ENCODE peak calls at places on chromosomes 13 and 19, in seven cellular contexts. One of them, this sample, is unnamed.

GRCh38 chr13:114282143-114282685 is 813 bp downstream of the UPF3A start:
- DNase-seq in esophagus squamous epithelium: no peak
- DNase-seq in suprapubic skin: peak
- DNase-seq in uterus: no peak
- DNase-seq in heart left ventricle: peak
- DNase-seq in spleen: peak
- DNase-seq in transverse colon: peak
- DNase-seq in this sample: peak

GRCh38 chr19:3135961-3136683 is at the start of gene GNA15:
- DNase-seq in esophagus squamous epithelium: no peak
- DNase-seq in suprapubic skin: no peak
- DNase-seq in uterus: no peak
- DNase-seq in heart left ventricle: no peak
- DNase-seq in spleen: peak
- DNase-seq in transverse colon: peak
- DNase-seq in this sample: peak

GRCh38 chr13:65292488-65292901 is 1937.6 kb downstream of the PCDH9 start:
- DNase-seq in esophagus squamous epithelium: no peak
- DNase-seq in suprapubic skin: no peak
- DNase-seq in uterus: no peak
- DNase-seq in heart left ventricle: no peak
- DNase-seq in spleen: no peak
- DNase-seq in transverse colon: no peak
- DNase-seq in this sample: no peak

GRCh38 chr19:56837492-56837891 is 3.0 kb downstream of the PEG3 start:
- DNase-seq in esophagus squamous epithelium: no peak
- DNase-seq in suprapubic skin: no peak
- DNase-seq in uterus: peak
- DNase-seq in heart left ventricle: peak
- DNase-seq in spleen: peak
- DNase-seq in transverse colon: peak
- DNase-seq in this sample: peak

GRCh38 chr13:39232999-39233398 is 194.7 kb downstream of the NHLRC3 start:
- DNase-seq in esophagus squamous epithelium: no peak
- DNase-seq in suprapubic skin: no peak
- DNase-seq in uterus: no peak
- DNase-seq in heart left ventricle: no peak
- DNase-seq in spleen: no peak
- DNase-seq in transverse colon: no peak
- DNase-seq in this sample: no peak

GRCh38 chr13:87089391-87089790 is 581.8 kb upstream of the SLITRK5 start:
- DNase-seq in esophagus squamous epithelium: no peak
- DNase-seq in suprapubic skin: no peak
- DNase-seq in uterus: no peak
- DNase-seq in heart left ventricle: no peak
- DNase-seq in spleen: no peak
- DNase-seq in transverse colon: no peak
- DNase-seq in this sample: no peak

GRCh38 chr13:49348748-49349147 is 95.1 kb downstream of the CAB39L start:
- DNase-seq in esophagus squamous epithelium: no peak
- DNase-seq in suprapubic skin: no peak
- DNase-seq in uterus: no peak
- DNase-seq in heart left ventricle: no peak
- DNase-seq in spleen: no peak
- DNase-seq in transverse colon: no peak
- DNase-seq in this sample: no peak

GRCh38 chr13:79522583-79522982 is 41.6 kb downstream of the NDFIP2 start:
- DNase-seq in esophagus squamous epithelium: no peak
- DNase-seq in suprapubic skin: no peak
- DNase-seq in uterus: no peak
- DNase-seq in heart left ventricle: no peak
- DNase-seq in spleen: no peak
- DNase-seq in transverse colon: no peak
- DNase-seq in this sample: no peak

GRCh38 chr19:36172852-36173251 is 20.6 kb upstream of the COX7A1 start:
- DNase-seq in esophagus squamous epithelium: no peak
- DNase-seq in suprapubic skin: no peak
- DNase-seq in uterus: no peak
- DNase-seq in heart left ventricle: no peak
- DNase-seq in spleen: peak
- DNase-seq in transverse colon: no peak
- DNase-seq in this sample: no peak

GRCh38 chr13:77554079-77554478 is 18.6 kb downstream of the SCEL start:
- DNase-seq in esophagus squamous epithelium: no peak
- DNase-seq in suprapubic skin: no peak
- DNase-seq in uterus: no peak
- DNase-seq in heart left ventricle: no peak
- DNase-seq in spleen: no peak
- DNase-seq in transverse colon: no peak
- DNase-seq in this sample: no peak

GRCh38 chr13:26601669-26602068 is 44.2 kb downstream of the WASF3 start:
- DNase-seq in esophagus squamous epithelium: no peak
- DNase-seq in suprapubic skin: no peak
- DNase-seq in uterus: no peak
- DNase-seq in heart left ventricle: no peak
- DNase-seq in spleen: no peak
- DNase-seq in transverse colon: no peak
- DNase-seq in this sample: no peak

GRCh38 chr13:110702089-110702488 is 3.8 kb downstream of the CARS2 start:
- DNase-seq in esophagus squamous epithelium: no peak
- DNase-seq in suprapubic skin: no peak
- DNase-seq in uterus: no peak
- DNase-seq in heart left ventricle: no peak
- DNase-seq in spleen: no peak
- DNase-seq in transverse colon: no peak
- DNase-seq in this sample: no peak

GRCh38 chr13:77751513-77752456 is 54.3 kb downstream of the SLAIN1 start:
- DNase-seq in esophagus squamous epithelium: no peak
- DNase-seq in suprapubic skin: no peak
- DNase-seq in uterus: peak
- DNase-seq in heart left ventricle: no peak
- DNase-seq in spleen: no peak
- DNase-seq in transverse colon: no peak
- DNase-seq in this sample: no peak

GRCh38 chr19:49502866-49503581 is 6.8 kb downstream of the RPS11 start:
- DNase-seq in esophagus squamous epithelium: no peak
- DNase-seq in suprapubic skin: no peak
- DNase-seq in uterus: peak
- DNase-seq in heart left ventricle: no peak
- DNase-seq in spleen: no peak
- DNase-seq in transverse colon: peak
- DNase-seq in this sample: peak

GRCh38 chr19:15575406-15575805 is 39.6 kb upstream of the CYP4F8 start:
- DNase-seq in esophagus squamous epithelium: no peak
- DNase-seq in suprapubic skin: peak
- DNase-seq in uterus: no peak
- DNase-seq in heart left ventricle: peak
- DNase-seq in spleen: no peak
- DNase-seq in transverse colon: no peak
- DNase-seq in this sample: no peak

GRCh38 chr19:6979341-6979740 is 41.9 kb downstream of the MBD3L2B start:
- DNase-seq in esophagus squamous epithelium: no peak
- DNase-seq in suprapubic skin: no peak
- DNase-seq in uterus: no peak
- DNase-seq in heart left ventricle: no peak
- DNase-seq in spleen: no peak
- DNase-seq in transverse colon: no peak
- DNase-seq in this sample: no peak
- H3K27ac ChIP-seq in esophagus squamous epithelium: no peak
- H3K27ac ChIP-seq in suprapubic skin: no peak
- H3K27ac ChIP-seq in uterus: no peak
- H3K27ac ChIP-seq in heart left ventricle: no peak
- H3K27ac ChIP-seq in spleen: no peak
- H3K27ac ChIP-seq in transverse colon: no peak
- H3K27ac ChIP-seq in this sample: no peak

DNA sequence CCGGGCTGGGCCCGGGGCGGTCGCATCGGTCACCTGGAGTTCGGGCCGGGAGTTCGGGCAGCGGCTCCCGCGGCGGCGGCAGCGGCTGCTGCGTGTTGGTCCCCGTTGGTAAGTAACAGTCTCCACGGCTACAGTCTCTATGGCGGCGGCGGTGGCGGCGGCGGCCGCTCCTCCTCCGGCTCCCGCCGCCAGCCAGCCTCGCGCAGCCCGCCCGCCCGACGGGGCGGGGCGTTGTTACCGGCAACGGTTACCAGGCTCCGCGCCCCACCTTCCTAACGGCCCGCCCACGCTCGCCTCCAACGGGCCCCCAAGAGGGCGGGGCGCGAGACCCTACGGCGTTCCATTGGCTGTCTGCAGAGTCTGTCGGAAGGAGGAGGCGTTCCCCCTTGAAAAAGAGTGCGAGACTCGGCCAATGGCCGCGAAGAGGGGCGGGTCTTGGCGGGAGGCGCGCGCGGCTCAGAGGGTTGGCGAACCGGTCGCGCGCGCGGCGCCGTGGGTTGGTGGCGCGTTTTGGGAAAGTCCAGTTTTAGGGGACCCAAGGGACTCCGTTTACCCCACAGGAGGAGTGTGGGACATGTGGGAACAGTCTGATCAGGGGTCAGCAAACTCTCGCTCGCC is at the start of gene RFX2:
- DNase-seq in esophagus squamous epithelium: peak
- DNase-seq in suprapubic skin: peak
- DNase-seq in uterus: peak
- DNase-seq in heart left ventricle: peak
- DNase-seq in spleen: peak
- DNase-seq in transverse colon: peak
- DNase-seq in this sample: peak
- TF ChIP-seq POLR2A in esophagus squamous epithelium: peak
- TF ChIP-seq POLR2A in suprapubic skin: peak
- TF ChIP-seq POLR2A in uterus: peak
- TF ChIP-seq POLR2A in heart left ventricle: peak
- TF ChIP-seq POLR2A in spleen: peak
- TF ChIP-seq POLR2A in transverse colon: peak
- TF ChIP-seq POLR2A in this sample: peak

GRCh38 chr13:105327727-105328126 is 1207.7 kb downstream of the EFNB2 start:
- DNase-seq in esophagus squamous epithelium: no peak
- DNase-seq in suprapubic skin: no peak
- DNase-seq in uterus: no peak
- DNase-seq in heart left ventricle: no peak
- DNase-seq in spleen: no peak
- DNase-seq in transverse colon: no peak
- DNase-seq in this sample: no peak
- H3K27ac ChIP-seq in esophagus squamous epithelium: no peak
- H3K27ac ChIP-seq in suprapubic skin: no peak
- H3K27ac ChIP-seq in uterus: no peak
- H3K27ac ChIP-seq in heart left ventricle: no peak
- H3K27ac ChIP-seq in spleen: no peak
- H3K27ac ChIP-seq in transverse colon: no peak
- H3K27ac ChIP-seq in this sample: no peak

DNA sequence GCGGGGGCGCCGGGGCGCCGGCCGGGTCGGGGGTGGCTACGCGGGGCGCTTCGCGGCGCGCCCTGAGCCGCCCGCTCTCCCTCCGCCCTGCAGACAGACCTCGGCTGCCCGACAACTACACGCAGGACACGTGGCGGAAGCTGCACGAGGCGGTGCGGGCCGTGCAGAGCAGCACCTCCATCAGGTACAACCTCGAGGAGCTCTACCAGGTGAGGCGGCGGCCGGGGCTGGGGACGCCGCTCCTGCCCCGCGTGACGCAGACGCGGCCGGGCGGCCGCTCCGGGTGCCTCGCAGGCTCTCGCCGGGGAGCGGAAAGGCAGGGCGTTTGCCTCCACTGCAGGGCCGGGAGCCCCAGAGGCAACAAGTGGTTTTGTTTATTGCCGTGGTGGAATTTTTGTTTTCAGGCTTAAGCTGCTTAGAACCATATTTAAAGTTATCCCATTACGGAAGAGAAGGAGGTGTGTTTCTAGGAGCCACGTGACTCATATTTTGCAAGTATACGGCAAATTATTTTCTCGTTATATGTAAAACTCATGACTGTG is 538 bp downstream of the CUL4A start:
- DNase-seq in esophagus squamous epithelium: no peak
- DNase-seq in suprapubic skin: peak
- DNase-seq in uterus: peak
- DNase-seq in heart left ventricle: peak
- DNase-seq in spleen: peak
- DNase-seq in transverse colon: peak
- DNase-seq in this sample: peak
- TF ChIP-seq POLR2A in esophagus squamous epithelium: no peak
- TF ChIP-seq POLR2A in suprapubic skin: no peak
- TF ChIP-seq POLR2A in uterus: no peak
- TF ChIP-seq POLR2A in heart left ventricle: peak
- TF ChIP-seq POLR2A in spleen: no peak
- TF ChIP-seq POLR2A in transverse colon: peak
- TF ChIP-seq POLR2A in this sample: no peak

GRCh38 chr13:75818181-75819110 is 182.3 kb downstream of the LMO7 start:
- DNase-seq in esophagus squamous epithelium: no peak
- DNase-seq in suprapubic skin: no peak
- DNase-seq in uterus: no peak
- DNase-seq in heart left ventricle: no peak
- DNase-seq in spleen: no peak
- DNase-seq in transverse colon: no peak
- DNase-seq in this sample: no peak

GRCh38 chr13:75812751-75813181 is 176.6 kb downstream of the LMO7 start:
- DNase-seq in esophagus squamous epithelium: no peak
- DNase-seq in suprapubic skin: no peak
- DNase-seq in uterus: no peak
- DNase-seq in heart left ventricle: no peak
- DNase-seq in spleen: no peak
- DNase-seq in transverse colon: no peak
- DNase-seq in this sample: no peak

DNA sequence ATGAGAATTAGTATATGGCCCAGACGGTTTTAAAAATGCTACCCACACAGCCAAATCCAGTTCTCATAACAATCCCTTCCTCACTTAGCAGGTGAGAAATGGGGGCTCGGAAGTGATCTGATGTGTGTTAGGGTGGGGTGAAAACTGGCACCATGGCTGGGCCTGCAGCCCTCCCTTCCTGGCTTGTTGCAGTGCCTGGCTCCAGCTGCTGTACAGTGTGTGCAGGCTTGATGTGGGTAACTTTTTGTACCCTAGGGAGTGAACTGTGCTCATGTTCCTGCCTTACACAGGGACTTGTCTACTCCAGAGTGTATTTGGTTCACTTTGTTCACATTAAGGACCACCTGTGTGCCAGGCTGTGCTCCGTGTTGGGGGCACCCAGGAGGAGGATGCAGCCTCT is 177.2 kb downstream of the LMO7 start:
- DNase-seq in esophagus squamous epithelium: no peak
- DNase-seq in suprapubic skin: no peak
- DNase-seq in uterus: no peak
- DNase-seq in heart left ventricle: no peak
- DNase-seq in spleen: no peak
- DNase-seq in transverse colon: no peak
- DNase-seq in this sample: no peak
- H3K27ac ChIP-seq in esophagus squamous epithelium: no peak
- H3K27ac ChIP-seq in suprapubic skin: no peak
- H3K27ac ChIP-seq in uterus: no peak
- H3K27ac ChIP-seq in heart left ventricle: peak
- H3K27ac ChIP-seq in spleen: no peak
- H3K27ac ChIP-seq in transverse colon: no peak
- H3K27ac ChIP-seq in this sample: no peak